ENCODE peak calls at places on chromosomes 5 and 9, in nine cellular contexts. V is Right ventricle myocardium superior; L is GM03348; D is stimulated activated naive CD4-positive, alpha-beta T cell; P is HTR-8/SVneo; A is HCEC 1CT; Y is GM06990; F is stimulated activated CD8-positive, alpha-beta memory T cell treated with anti-CD3 and anti-CD28 coated beads, Interleukin-12 subunit alpha, Interleukin-12 subunit beta, amount 100 ng/mL, for 4 hours; O is activated CD4-positive, CD25-positive, alpha-beta regulatory T cell treated with anti-CD3 and anti-CD28 coated beads, Interleukin-2, amount 50 U/mL, for 72 hours. I is an unnamed sample.
A peak's percentile ranks its signal among the peaks of the same experiment; 100 is the strongest.

GRCh38 chr9:130972957-130973685 is 34.1 kb upstream of the FIBCD1 start:
- DNase-seq in V (no peak), L (no peak), D (no peak), P (no peak), A (no peak), Y (no peak), F (no peak), O (no peak), I (no peak)

GRCh38 chr5:4083591-4084337 is 488.1 kb downstream of the IRX1 start:
- DNase-seq in V (no peak), L (no peak), D (no peak), P (no peak), A (no peak), Y (no peak), F (no peak), O (no peak), I (no peak)

GRCh38 chr9:127397722-127398647 is 1.0 kb downstream of the SLC2A8 start:
- DNase-seq in V (peak; percentile 72), L (no peak), D (no peak), P (peak; percentile 44), A (no peak), Y (peak; percentile 62), F (no peak), O (no peak), I (no peak)

GRCh38 chr9:33139421-33140228 is 27.5 kb downstream of the B4GALT1 start:
- DNase-seq in V (peak; percentile 92), L (peak; percentile 87), D (no peak), P (no peak), A (peak; percentile 86), Y (no peak), F (no peak), O (no peak), I (no peak)

GRCh38 chr9:120870206-120870605 is 6.8 kb downstream of the PHF19 start:
- DNase-seq in V (no peak), L (no peak), D (no peak), P (no peak), A (no peak), Y (no peak), F (no peak), O (no peak), I (no peak)

GRCh38 chr5:150000261-150000989 is at the start of the genes HMGXB3 and TIGD6:
- DNase-seq in V (peak; percentile 95), L (peak; percentile 96), D (peak; percentile 72), P (peak; percentile 95), A (peak; percentile 92), Y (peak; percentile 96), F (peak; percentile 75), O (peak; percentile 85), I (peak; percentile 74)

GRCh38 chr5:138686668-138687067 is 66.6 kb upstream of the CTNNA1 start:
- DNase-seq in V (no peak), L (no peak), D (no peak), P (no peak), A (no peak), Y (no peak), F (no peak), O (no peak), I (no peak)

GRCh38 chr9:17204611-17205165 is 69.8 kb downstream of the CNTLN start:
- DNase-seq in V (no peak), L (no peak), D (no peak), P (no peak), A (no peak), Y (no peak), F (no peak), O (no peak), I (no peak)

GRCh38 chr9:133427658-133428348 is 5.6 kb downstream of the ADAMTS13 start:
- DNase-seq in V (no peak), L (no peak), D (no peak), P (no peak), A (no peak), Y (no peak), F (no peak), O (no peak), I (no peak)

GRCh38 chr5:108822211-108822947 is 74.7 kb downstream of the FER start:
- DNase-seq in V (no peak), L (no peak), D (no peak), P (no peak), A (no peak), Y (no peak), F (no peak), O (no peak), I (no peak)

GRCh38 chr9:96241391-96241809 is 60.6 kb downstream of the HSD17B3 start:
- DNase-seq in V (no peak), L (no peak), D (no peak), P (no peak), A (no peak), Y (peak; percentile 52), F (no peak), O (no peak), I (peak; percentile 33)

GRCh38 chr9:128808543-128808942 is 9.8 kb upstream of the ENDOG start:
- DNase-seq in V (no peak), L (no peak), D (no peak), P (no peak), A (no peak), Y (no peak), F (no peak), O (no peak), I (no peak)

GRCh38 chr9:89919171-89919681 is 314.4 kb downstream of the GADD45G start:
- DNase-seq in V (peak; percentile 50), L (no peak), D (no peak), P (no peak), A (no peak), Y (peak; percentile 22), F (no peak), O (no peak), I (no peak)

I was measured in effector memory CD8-positive, alpha-beta T cell.